ENCODE peak calls at places on chromosomes 12 and 14, in five cellular contexts. N is tibial artery, M is stomach, W is BJ, L is AG09309. O is an unnamed sample.

GRCh38 chr12:3273409-3273853 is 196.3 kb downstream of the TSPAN9 start:
- DNase-seq in M (no peak), L (no peak), W (no peak), N (no peak), O (no peak)

GRCh38 chr12:69350777-69351176 is 2.6 kb downstream of the LYZ start:
- DNase-seq in N (no peak), W (no peak), L (no peak), M (no peak), O (no peak)

GRCh38 chr12:71164877-71165197 is 7.0 kb upstream of the TSPAN8 start:
- DNase-seq in M (no peak), W (no peak), N (no peak), L (no peak), O (no peak)

GRCh38 chr12:91111366-91112321 is at the start of gene LUM:
- DNase-seq in M (no peak), W (peak), N (peak), L (peak), O (peak)

GRCh38 chr12:131816495-131816894 is 11.7 kb upstream of the MMP17 start:
- DNase-seq in W (no peak), M (no peak), N (no peak), L (no peak), O (no peak)

GRCh38 chr14:101909371-101910096 is 54.8 kb upstream of the DYNC1H1 start:
- DNase-seq in W (no peak), L (no peak), N (no peak), M (no peak), O (no peak)

GRCh38 chr12:106976013-106976658 is 10.8 kb downstream of the MTERF2 start:
- DNase-seq in N (no peak), M (no peak), L (no peak), W (no peak), O (no peak)

GRCh38 chr12:108332791-108333382 is 6.2 kb downstream of the CMKLR1 start:
- DNase-seq in L (no peak), M (no peak), N (peak), W (no peak), O (no peak)

GRCh38 chr14:100132161-100132902 is 27.1 kb downstream of the DEGS2 start:
- DNase-seq in L (peak), M (no peak), W (peak), N (peak), O (peak)

GRCh38 chr14:104296388-104297312 is 158.3 kb downstream of the KIF26A start:
- DNase-seq in W (no peak), L (no peak), M (no peak), N (peak), O (no peak)

GRCh38 chr14:53278602-53279506 is 125.7 kb upstream of the DDHD1 start:
- DNase-seq in M (no peak), L (no peak), W (no peak), N (no peak), O (peak)

GRCh38 chr12:116384629-116385485 is 107.4 kb upstream of the MED13L start:
- DNase-seq in M (no peak), N (no peak), W (no peak), L (no peak), O (no peak)

GRCh38 chr12:15289192-15289591 is 33.1 kb upstream of the PTPRO start:
- DNase-seq in L (no peak), M (no peak), N (no peak), W (no peak), O (no peak)

GRCh38 chr12:28569698-28570411 is 379.6 kb downstream of the CCDC91 start:
- DNase-seq in M (no peak), L (peak), W (peak), N (no peak), O (no peak)

GRCh38 chr12:56836800-56837663 is 73.9 kb downstream of the HSD17B6 start:
- DNase-seq in W (peak), N (no peak), M (no peak), L (no peak), O (peak)

GRCh38 chr12:67927815-67928214 is 61.4 kb upstream of the IFNG-AS1 start:
- DNase-seq in W (no peak), M (peak), N (no peak), L (no peak), O (no peak)

GRCh38 chr12:9869307-9870161 is at the start of gene CLEC2B:
- DNase-seq in M (no peak), N (no peak), W (peak), L (peak), O (peak)
- H3K4me3 ChIP-seq in M (peak), N (peak), W (peak), L (peak), O (peak)

DNA sequence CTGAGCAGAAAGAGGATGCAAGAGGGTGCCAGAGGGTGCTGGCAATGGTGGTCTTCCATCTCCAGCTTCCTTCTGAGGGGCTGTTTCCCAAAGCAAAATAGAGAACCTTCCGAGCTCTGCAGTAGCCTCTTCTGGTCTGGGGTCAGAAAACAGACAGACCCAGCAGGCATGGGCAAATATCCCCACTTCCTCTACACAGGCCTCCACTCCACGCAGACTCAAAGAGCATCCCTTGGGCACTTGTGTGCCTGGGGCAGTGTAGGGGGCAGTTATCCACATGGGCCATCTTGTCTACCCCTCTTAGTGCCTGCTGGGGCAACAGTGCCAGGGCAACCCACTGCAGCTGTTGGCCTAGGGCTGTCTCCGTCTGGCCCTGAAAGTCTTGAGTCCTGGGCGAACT is 231.9 kb downstream of the TTC8 start:
- DNase-seq in N (no peak), M (no peak), L (no peak), W (no peak), O (no peak)
- TF ChIP-seq CTCF in N (no peak), M (no peak), L (no peak), W (no peak), O (no peak)

GRCh38 chr12:77941396-77941795 is 110.7 kb downstream of the NAV3 start:
- DNase-seq in N (no peak), W (no peak), M (no peak), L (no peak), O (no peak)

GRCh38 chr12:77943466-77943865 is 112.8 kb downstream of the NAV3 start:
- DNase-seq in N (no peak), W (no peak), L (no peak), M (no peak), O (no peak)

GRCh38 chr12:77940011-77940423 is 109.3 kb downstream of the NAV3 start:
- DNase-seq in M (no peak), L (peak), W (peak), N (no peak), O (peak)

GRCh38 chr12:77938301-77938700 is 107.6 kb downstream of the NAV3 start:
- DNase-seq in W (no peak), N (no peak), M (no peak), L (no peak), O (no peak)

DNA sequence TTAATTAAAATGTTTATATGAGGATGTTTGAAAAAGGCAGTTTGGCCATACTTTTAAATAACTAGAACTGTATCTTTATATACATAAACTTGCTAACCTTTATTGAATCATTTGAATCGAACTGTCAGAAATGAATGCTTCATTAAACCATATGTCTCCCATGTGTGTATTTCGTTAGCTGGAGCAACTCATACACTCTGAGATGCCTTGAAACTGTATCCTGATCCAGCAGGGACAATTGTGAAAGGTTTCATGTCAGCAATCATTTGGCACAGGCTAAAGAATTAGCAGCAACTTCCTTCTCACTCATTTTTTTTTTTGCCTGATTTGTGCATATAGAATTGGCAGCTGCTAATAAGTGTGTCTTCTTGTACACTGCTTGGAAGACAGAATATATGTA is 109.9 kb downstream of the NAV3 start:
- DNase-seq in W (no peak), L (no peak), N (no peak), M (no peak), O (peak)
- H3K4me3 ChIP-seq in W (peak), L (peak), N (no peak), M (no peak), O (peak)

DNA sequence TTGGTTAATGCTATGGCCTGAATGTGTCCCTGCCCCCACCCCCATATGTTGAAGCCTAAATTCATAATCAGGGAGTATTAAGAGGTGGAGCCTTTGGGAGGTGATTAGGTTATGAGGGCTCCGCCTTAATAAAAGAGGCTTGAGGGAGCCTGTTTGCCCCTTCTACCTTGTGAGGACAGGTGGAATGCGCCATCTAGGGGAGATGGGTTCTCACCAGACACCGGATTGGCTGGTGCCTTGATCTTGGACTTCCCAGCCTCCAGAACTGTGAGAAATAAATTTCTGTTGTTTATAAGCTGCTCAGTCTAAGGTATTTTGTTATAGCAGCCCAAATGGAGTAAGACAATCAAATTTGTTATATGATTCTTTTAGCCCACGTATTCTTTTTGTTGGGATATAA is 148.3 kb downstream of the PTCSC3 start:
- DNase-seq in L (no peak), M (no peak), W (no peak), N (no peak), O (no peak)
- TF ChIP-seq CTCF in L (no peak), M (no peak), W (peak), N (no peak), O (peak)

GRCh38 chr12:24944598-24944975 is 4.3 kb downstream of the BCAT1 start:
- DNase-seq in N (no peak), L (no peak), W (no peak), M (no peak), O (no peak)

GRCh38 chr12:24943947-24944597 is 4.8 kb downstream of the BCAT1 start:
- DNase-seq in M (no peak), N (no peak), W (no peak), L (no peak), O (no peak)

GRCh38 chr12:24945822-24946221 is 3.1 kb downstream of the BCAT1 start:
- DNase-seq in N (no peak), W (no peak), M (no peak), L (no peak), O (no peak)

GRCh38 chr12:24947541-24948451 is 1.1 kb downstream of the BCAT1 start:
- DNase-seq in N (no peak), W (no peak), L (no peak), M (no peak), O (no peak)

GRCh38 chr12:24945039-24945438 is 3.9 kb downstream of the BCAT1 start:
- DNase-seq in W (no peak), N (no peak), L (no peak), M (no peak), O (no peak)
- H3K4me3 ChIP-seq in W (no peak), N (no peak), L (no peak), M (no peak), O (no peak)

GRCh38 chr12:103130564-103130963 is 173.1 kb downstream of the ASCL1 start:
- DNase-seq in L (no peak), M (no peak), W (no peak), N (no peak), O (no peak)

GRCh38 chr12:103128862-103129501 is 171.5 kb downstream of the ASCL1 start:
- DNase-seq in L (no peak), W (no peak), M (peak), N (no peak), O (no peak)
- TF ChIP-seq CTCF in L (no peak), W (no peak), M (no peak), N (no peak), O (no peak)

GRCh38 chr12:100185361-100185894 is 15.2 kb upstream of the ACTR6 start:
- DNase-seq in L (no peak), W (no peak), N (no peak), M (no peak), O (no peak)
- H3K4me3 ChIP-seq in L (no peak), W (no peak), N (peak), M (no peak), O (no peak)

DNA sequence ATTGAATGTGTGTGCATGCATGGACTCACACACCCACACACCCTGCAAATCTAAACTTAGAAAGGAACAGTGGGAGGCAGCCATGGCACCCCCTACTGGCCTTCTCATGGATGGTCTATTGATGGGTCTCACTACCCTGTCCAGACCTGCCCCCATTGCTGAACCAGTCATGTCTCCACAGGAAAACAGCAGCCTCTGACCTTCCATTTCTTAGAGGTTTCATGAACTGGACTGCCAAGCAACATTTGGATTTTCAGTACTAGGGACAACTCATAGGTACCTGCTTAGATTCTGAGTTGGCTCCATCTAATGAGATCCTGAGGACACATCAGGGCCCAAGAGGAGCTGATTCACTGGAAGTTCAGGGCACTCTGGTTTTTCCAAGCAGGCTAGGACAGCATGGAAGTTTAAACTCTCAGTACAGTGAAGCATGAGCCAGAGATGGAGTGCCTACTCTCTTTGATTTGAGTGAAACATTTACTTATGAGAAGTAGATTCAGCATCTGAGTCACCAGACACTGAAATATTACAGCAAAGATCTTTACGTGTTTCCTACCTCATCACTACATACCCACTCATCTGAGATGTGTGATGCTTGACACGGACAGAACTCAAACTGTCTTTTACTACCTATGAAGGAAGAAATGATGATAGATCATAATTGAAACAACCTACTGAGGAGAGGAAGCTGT is 98.9 kb upstream of the PLEKHG7 start:
- DNase-seq in N (no peak), M (no peak), L (no peak), W (no peak), O (no peak)
- TF ChIP-seq CTCF in N (no peak), M (no peak), L (no peak), W (peak), O (peak)

GRCh38 chr12:1628671-1629337 is at the start of gene WNT5B:
- DNase-seq in W (no peak), L (no peak), M (no peak), N (no peak), O (no peak)
- H3K4me3 ChIP-seq in W (peak), L (peak), M (peak), N (peak), O (peak)

O was measured in HFF-Myc.